ENCODE peak calls at places on chromosomes 16 and 17, in four cellular contexts. U is tibial nerve, Y is lung, A is endodermal cell. Q is an unnamed sample.
A peak's percentile ranks its signal among the peaks of the same experiment; 100 is the strongest.

GRCh38 chr16:22117666-22118065 is 25.3 kb downstream of the VWA3A start:
- DNase-seq in U (no peak), Y (no peak), A (no peak), Q (no peak)

GRCh38 chr16:30760577-30761426 is 1.1 kb downstream of the CFAP119 start:
- DNase-seq in U (no peak), Y (no peak), A (no peak), Q (no peak)

GRCh38 chr17:57135026-57135747 is 50.1 kb downstream of the AKAP1 start:
- DNase-seq in U (no peak), Y (no peak), A (no peak), Q (no peak)

GRCh38 chr17:57913576-57914273 is 41.5 kb downstream of the CUEDC1 start:
- DNase-seq in U (no peak), Y (no peak), A (no peak), Q (no peak)

GRCh38 chr17:49978501-49978900 is 9.5 kb downstream of the DLX4 start:
- DNase-seq in U (no peak), Y (peak; percentile 36), A (no peak), Q (no peak)

GRCh38 chr16:68843482-68844210 is at the start of gene TANGO6:
- DNase-seq in U (peak; percentile 68), Y (peak; percentile 84), A (peak; percentile 94), Q (no peak)

GRCh38 chr16:30747331-30747730 is 894 bp upstream of the PHKG2 start:
- DNase-seq in U (no peak), Y (no peak), A (no peak), Q (no peak)

GRCh38 chr16:80346160-80346632 is 194.6 kb upstream of the DYNLRB2 start:
- DNase-seq in U (no peak), Y (no peak), A (no peak), Q (no peak)

GRCh38 chr16:74749291-74750055 is 25.1 kb downstream of the FA2H start:
- DNase-seq in U (no peak), Y (no peak), A (peak; percentile 75), Q (no peak)

GRCh38 chr17:64777413-64778101 is 115.5 kb upstream of the SMURF2 start:
- DNase-seq in U (no peak), Y (no peak), A (peak; percentile 71), Q (no peak)

GRCh38 chr16:66862023-66862520 is 17.9 kb downstream of the CA7 start:
- DNase-seq in U (no peak), Y (no peak), A (peak; percentile 26), Q (no peak)

GRCh38 chr16:48556913-48557351 is 53.0 kb downstream of the N4BP1 start:
- DNase-seq in U (no peak), Y (no peak), A (no peak), Q (no peak)

GRCh38 chr16:23836404-23837291 is 865 bp downstream of the PRKCB start:
- DNase-seq in U (no peak), Y (peak; percentile 31), A (peak; percentile 82), Q (peak; percentile 18)

GRCh38 chr17:40058151-40058784 is 4.1 kb upstream of the MED24 start:
- DNase-seq in U (no peak), Y (no peak), A (peak; percentile 46), Q (no peak)

GRCh38 chr17:46139365-46140210 is 53.6 kb downstream of the KANSL1 start:
- DNase-seq in U (no peak), Y (no peak), A (no peak), Q (no peak)

GRCh38 chr17:2860883-2861282 is 64.6 kb downstream of the RAP1GAP2 start:
- DNase-seq in U (no peak), Y (no peak), A (no peak), Q (no peak)
- H3K4me1 ChIP-seq in U (no peaks in the 10 kb centered on the region), Y (peaks cover 4% of the 10 kb centered on the region), A (peaks cover 8% of the 10 kb centered on the region), Q (peaks cover 8% of the 10 kb centered on the region)

GRCh38 chr16:81651758-81652718 is 127.1 kb upstream of the PLCG2 start:
- DNase-seq in U (no peak), Y (no peak), A (no peak), Q (no peak)
- H3K4me1 ChIP-seq in U (peaks cover 8% of the 10 kb centered on the region), Y (no peaks in the 10 kb centered on the region), A (peaks cover 23% of the 10 kb centered on the region), Q (peaks cover 11% of the 10 kb centered on the region)

DNA sequence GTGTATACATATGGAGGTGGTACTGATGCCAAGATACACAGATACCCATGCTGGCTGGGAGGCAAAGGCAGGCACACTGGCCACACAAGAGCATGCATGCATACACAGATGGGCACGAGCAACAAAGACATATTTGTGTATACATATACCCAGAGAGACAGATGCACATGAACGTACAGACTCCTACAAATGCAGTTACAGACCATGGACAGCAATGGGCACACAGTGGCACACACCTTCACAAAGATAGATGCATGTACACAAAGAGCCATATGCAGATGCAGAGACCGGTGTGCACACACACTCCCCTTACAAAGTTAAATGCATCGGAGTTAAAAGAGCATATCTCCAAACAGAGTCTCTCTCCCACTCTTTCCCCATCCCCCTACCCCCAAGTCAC is 2.1 kb upstream of the C17orf113 start:
- DNase-seq in U (no peak), Y (no peak), A (no peak), Q (no peak)
- H3K4me1 ChIP-seq in U (no peaks in the 10 kb centered on the region), Y (no peaks in the 10 kb centered on the region), A (peaks cover 10% of the 10 kb centered on the region), Q (peaks cover 7% of the 10 kb centered on the region)

GRCh38 chr16:89370081-89370511 is 120.3 kb downstream of the ANKRD11 start:
- DNase-seq in U (no peak), Y (no peak), A (no peak), Q (no peak)

GRCh38 chr16:89370601-89371000 is 119.8 kb downstream of the ANKRD11 start:
- DNase-seq in U (no peak), Y (no peak), A (no peak), Q (no peak)

GRCh38 chr16:89367538-89368059 is 122.8 kb downstream of the ANKRD11 start:
- DNase-seq in U (no peak), Y (no peak), A (no peak), Q (no peak)

GRCh38 chr16:89368604-89369249 is 121.6 kb downstream of the ANKRD11 start:
- DNase-seq in U (no peak), Y (no peak), A (no peak), Q (no peak)

GRCh38 chr16:89369266-89369895 is 121.0 kb downstream of the ANKRD11 start:
- DNase-seq in U (no peak), Y (no peak), A (no peak), Q (no peak)
- H3K4me1 ChIP-seq in U (peaks cover 42% of the 10 kb centered on the region), Y (peaks cover 4% of the 10 kb centered on the region), A (peaks cover 13% of the 10 kb centered on the region), Q (peaks cover 5% of the 10 kb centered on the region)

GRCh38 chr17:80666867-80667266 is 122.2 kb downstream of the RPTOR start:
- DNase-seq in U (no peak), Y (no peak), A (no peak), Q (no peak)
- H3K4me1 ChIP-seq in U (peaks cover 8% of the 10 kb centered on the region), Y (peaks cover 3% of the 10 kb centered on the region), A (peaks cover 14% of the 10 kb centered on the region), Q (peaks cover 4% of the 10 kb centered on the region)

GRCh38 chr16:4321286-4322120 is 5.6 kb downstream of the GLIS2 start:
- DNase-seq in U (no peak), Y (no peak), A (peak; percentile 43), Q (no peak)
- H3K4me1 ChIP-seq in U (peaks cover 63% of the 10 kb centered on the region), Y (peaks cover 11% of the 10 kb centered on the region), A (peaks cover 20% of the 10 kb centered on the region), Q (peaks cover 21% of the 10 kb centered on the region)

DNA sequence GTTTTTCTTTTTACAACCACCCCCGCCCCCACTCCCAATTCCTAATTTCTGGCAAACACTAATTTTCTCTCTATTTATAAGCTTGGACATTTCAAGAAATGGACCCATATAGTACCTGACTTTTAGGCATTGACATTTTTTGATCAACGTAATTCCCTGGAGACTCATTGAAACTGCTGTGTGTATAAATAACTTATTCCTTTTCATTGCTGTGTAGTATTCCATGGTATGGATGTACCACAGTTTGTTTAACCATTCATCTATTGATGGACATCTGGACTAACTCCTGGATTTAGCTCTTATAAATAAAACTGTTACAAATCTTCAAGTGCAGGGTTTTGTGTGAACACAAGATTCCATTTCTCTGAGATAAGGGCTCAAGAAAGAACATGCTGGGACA is 47.1 kb upstream of the RBFOX1 start:
- DNase-seq in U (no peak), Y (no peak), A (no peak), Q (no peak)
- H3K4me1 ChIP-seq in U (no peaks in the 10 kb centered on the region), Y (no peaks in the 10 kb centered on the region), A (no peaks in the 10 kb centered on the region), Q (no peaks in the 10 kb centered on the region)

GRCh38 chr17:7841309-7841621 is 7.2 kb downstream of the KDM6B start:
- DNase-seq in U (no peak), Y (no peak), A (no peak), Q (no peak)

GRCh38 chr17:7839890-7840260 is 5.9 kb downstream of the KDM6B start:
- DNase-seq in U (no peak), Y (no peak), A (peak; percentile 41), Q (no peak)

GRCh38 chr17:7840875-7841274 is 6.9 kb downstream of the KDM6B start:
- DNase-seq in U (no peak), Y (no peak), A (no peak), Q (no peak)

GRCh38 chr17:7839199-7839889 is 5.3 kb downstream of the KDM6B start:
- DNase-seq in U (no peak), Y (peak; percentile 52), A (peak; percentile 59), Q (no peak)

GRCh38 chr17:7840441-7840840 is 6.4 kb downstream of the KDM6B start:
- DNase-seq in U (no peak), Y (no peak), A (no peak), Q (no peak)
- H3K4me1 ChIP-seq in U (peaks cover 45% of the 10 kb centered on the region), Y (peaks cover 7% of the 10 kb centered on the region), A (peaks cover 11% of the 10 kb centered on the region), Q (no peaks in the 10 kb centered on the region)

DNA sequence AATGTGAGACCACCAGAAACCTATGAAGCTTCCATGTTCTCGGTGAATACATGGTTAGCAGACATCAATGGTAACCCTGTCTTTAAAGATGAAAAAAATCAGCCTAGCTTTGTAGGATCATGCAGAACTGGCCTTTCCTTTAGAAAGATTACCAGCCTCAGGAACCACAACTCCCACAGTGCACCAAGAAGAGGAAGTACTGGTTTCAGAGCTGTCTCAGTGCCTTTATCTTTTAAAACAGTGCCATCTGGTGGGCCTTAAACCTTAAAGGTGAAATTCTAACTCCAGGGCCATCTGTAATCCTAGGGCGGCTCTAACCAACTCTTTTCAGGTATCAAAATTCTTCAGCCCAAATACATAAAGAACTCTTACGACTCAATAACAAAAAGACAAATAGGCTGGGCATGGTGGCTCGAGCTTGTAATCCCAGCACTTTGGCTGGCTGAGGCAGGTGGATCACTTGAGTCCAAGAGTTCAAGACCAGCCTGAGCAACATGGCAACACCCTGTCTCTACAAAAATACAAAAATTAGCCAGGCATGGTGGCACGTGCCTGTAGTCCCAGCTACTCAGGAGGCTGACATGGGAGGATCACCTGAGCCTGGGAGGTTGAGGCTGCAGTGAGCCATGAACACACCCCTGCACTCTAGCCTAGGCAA is 5.4 kb downstream of the ATPAF2 start:
- DNase-seq in U (no peak), Y (peak; percentile 62), A (peak; percentile 81), Q (peak; percentile 52)
- H3K4me1 ChIP-seq in U (peaks cover 13% of the 10 kb centered on the region), Y (peaks cover 14% of the 10 kb centered on the region), A (no peaks in the 10 kb centered on the region), Q (no peaks in the 10 kb centered on the region)

Q was measured in iPS DF 6.9.